ENCODE peak calls at places on chromosomes 13 and 19, in six cellular contexts. R is psoas muscle; H is NB4; G is CD8-positive, alpha-beta T cell; C is bronchial epithelial cell; Z is Panc1. Q is an unnamed sample.

GRCh38 chr13:98576963-98577822 is at the start of gene STK24:
- DNase-seq in R (peak; percentile 84), H (peak; percentile 75), G (no peak), C (no peak), Z (no peak), Q (no peak)

GRCh38 chr19:10817291-10818038 is 18.5 kb downstream of the TMED1 start:
- DNase-seq in R (peak; percentile 86), H (no peak), G (no peak), C (no peak), Z (no peak), Q (peak; percentile 94)

GRCh38 chr13:45833663-45834062 is 17.9 kb downstream of the SIAH3 start:
- DNase-seq in R (peak; percentile 85), H (peak; percentile 76), G (no peak), C (peak; percentile 48), Z (no peak), Q (no peak)

GRCh38 chr19:36685835-36686234 is 1.6 kb upstream of the ZNF567 start:
- DNase-seq in R (no peak), H (peak; percentile 41), G (no peak), C (no peak), Z (no peak), Q (no peak)

GRCh38 chr13:85412448-85412847 is 386.8 kb downstream of the SLITRK6 start:
- DNase-seq in R (no peak), H (no peak), G (no peak), C (no peak), Z (no peak), Q (no peak)

GRCh38 chr19:56350416-56351045 is 35.9 kb upstream of the ZSCAN5A start:
- DNase-seq in R (no peak), H (peak; percentile 61), G (no peak), C (peak; percentile 38), Z (peak; percentile 45), Q (no peak)

GRCh38 chr19:29495971-29496441 is 29.8 kb upstream of the VSTM2B start:
- DNase-seq in R (no peak), H (no peak), G (no peak), C (no peak), Z (no peak), Q (no peak)

GRCh38 chr19:47324502-47324901 is 7.5 kb upstream of the C5AR2 start:
- DNase-seq in R (no peak), H (peak; percentile 92), G (no peak), C (no peak), Z (no peak), Q (no peak)

GRCh38 chr13:49956131-49956530 is 20.0 kb upstream of the SPRYD7 start:
- DNase-seq in R (no peak), H (peak; percentile 17), G (no peak), C (no peak), Z (no peak), Q (no peak)

GRCh38 chr13:78587395-78587794 is 16.0 kb downstream of the POU4F1 start:
- DNase-seq in R (no peak), H (no peak), G (no peak), C (no peak), Z (no peak), Q (no peak)

GRCh38 chr13:42484396-42484795 is 89.6 kb upstream of the TNFSF11 start:
- DNase-seq in R (no peak), H (no peak), G (no peak), C (peak; percentile 83), Z (no peak), Q (no peak)

GRCh38 chr13:20825476-20825875 is 51.7 kb upstream of the EEF1AKMT1 start:
- DNase-seq in R (no peak), H (no peak), G (no peak), C (no peak), Z (no peak), Q (no peak)

GRCh38 chr13:75326173-75327131 is 155.5 kb downstream of the TBC1D4 start:
- DNase-seq in R (no peak), H (no peak), G (no peak), C (no peak), Z (no peak), Q (no peak)

GRCh38 chr13:21997726-21998125 is 326.9 kb downstream of the FGF9 start:
- DNase-seq in R (no peak), H (no peak), G (no peak), C (no peak), Z (no peak), Q (no peak)

GRCh38 chr13:30108913-30109237 is 198.5 kb downstream of the KATNAL1 start:
- DNase-seq in R (no peak), H (no peak), G (no peak), C (peak; percentile 99), Z (no peak), Q (no peak)

GRCh38 chr19:29777916-29778315 is 33.9 kb upstream of the CCNE1 start:
- DNase-seq in R (no peak), H (no peak), G (no peak), C (no peak), Z (no peak), Q (no peak)

GRCh38 chr13:110869805-110870706 is 44.8 kb downstream of the ANKRD10 start:
- DNase-seq in R (peak; percentile 95), H (peak; percentile 87), G (no peak), C (peak; percentile 100), Z (peak; percentile 95), Q (peak; percentile 99)

GRCh38 chr13:46288570-46289259 is 77.0 kb downstream of the LRRC63 start:
- DNase-seq in R (no peak), H (peak; percentile 85), G (no peak), C (peak; percentile 40), Z (peak; percentile 5), Q (no peak)

GRCh38 chr19:339262-339887 is 5.2 kb downstream of the MIER2 start:
- DNase-seq in R (no peak), H (no peak), G (no peak), C (no peak), Z (no peak), Q (no peak)

GRCh38 chr13:41563501-41564001 is 106.2 kb downstream of the RGCC start:
- DNase-seq in R (no peak), H (no peak), G (no peak), C (peak; percentile 29), Z (no peak), Q (no peak)

GRCh38 chr13:114145256-114145655 is 12.8 kb upstream of the RASA3 start:
- DNase-seq in R (peak; percentile 35), H (no peak), G (no peak), C (no peak), Z (no peak), Q (no peak)

GRCh38 chr13:75749407-75749806 is 113.3 kb downstream of the LMO7 start:
- DNase-seq in R (peak; percentile 62), H (peak; percentile 38), G (no peak), C (peak; percentile 40), Z (no peak), Q (no peak)

GRCh38 chr19:56866563-56866962 is 26.0 kb upstream of the PEG3 start:
- DNase-seq in R (no peak), H (no peak), G (no peak), C (no peak), Z (no peak), Q (no peak)

GRCh38 chr19:571127-571974 is 1.0 kb upstream of the BSG start:
- DNase-seq in R (no peak), H (peak; percentile 81), G (no peak), C (peak; percentile 35), Z (no peak), Q (no peak)

GRCh38 chr19:46378268-46378667 is 31.4 kb downstream of the PPP5C start:
- DNase-seq in R (no peak), H (no peak), G (no peak), C (peak; percentile 14), Z (no peak), Q (peak; percentile 95)

GRCh38 chr19:33794578-33795369 is 1.9 kb upstream of the KCTD15 start:
- DNase-seq in R (no peak), H (no peak), G (no peak), C (no peak), Z (no peak), Q (no peak)

GRCh38 chr13:88246239-88246638 is 575.1 kb downstream of the SLITRK5 start:
- DNase-seq in R (no peak), H (no peak), G (no peak), C (peak; percentile 37), Z (no peak), Q (no peak)

DNA sequence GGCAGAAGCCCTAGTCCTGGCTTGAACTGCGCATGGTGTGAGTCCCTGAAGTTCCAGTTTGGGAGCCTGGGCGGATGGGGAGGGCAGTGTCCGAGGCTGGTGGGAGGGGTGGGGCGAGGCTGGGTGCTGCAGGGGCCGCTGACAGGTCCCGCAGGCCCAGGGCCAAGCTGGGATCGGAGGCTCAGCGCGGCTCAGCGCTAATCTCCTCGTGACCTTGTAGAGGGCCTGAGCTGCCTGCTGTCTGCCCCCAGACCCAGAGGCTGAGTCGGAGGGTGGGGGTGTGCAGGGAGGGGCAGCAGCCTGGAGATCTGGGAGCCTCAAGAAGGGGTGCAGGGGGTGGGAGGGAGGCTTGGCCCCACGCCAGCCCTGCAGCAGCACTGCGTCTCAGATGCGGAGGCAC is 3.0 kb downstream of the ATP1A3 start:
- DNase-seq in R (no peak), H (no peak), G (no peak), C (no peak), Z (no peak), Q (no peak)
- TF ChIP-seq CTCF in R (no peak), H (no peak), G (no peak), C (no peak), Z (no peak), Q (no peak)

GRCh38 chr19:2845107-2845506 is 3.8 kb downstream of the ZNF555 start:
- DNase-seq in R (no peak), H (no peak), G (no peak), C (no peak), Z (no peak), Q (no peak)
- H3K4me3 ChIP-seq in R (no peak overlapping the region), H (no peak overlapping the region), G (no peak overlapping the region), C (no peak overlapping the region), Z (no peak overlapping the region), Q (no peak overlapping the region)

DNA sequence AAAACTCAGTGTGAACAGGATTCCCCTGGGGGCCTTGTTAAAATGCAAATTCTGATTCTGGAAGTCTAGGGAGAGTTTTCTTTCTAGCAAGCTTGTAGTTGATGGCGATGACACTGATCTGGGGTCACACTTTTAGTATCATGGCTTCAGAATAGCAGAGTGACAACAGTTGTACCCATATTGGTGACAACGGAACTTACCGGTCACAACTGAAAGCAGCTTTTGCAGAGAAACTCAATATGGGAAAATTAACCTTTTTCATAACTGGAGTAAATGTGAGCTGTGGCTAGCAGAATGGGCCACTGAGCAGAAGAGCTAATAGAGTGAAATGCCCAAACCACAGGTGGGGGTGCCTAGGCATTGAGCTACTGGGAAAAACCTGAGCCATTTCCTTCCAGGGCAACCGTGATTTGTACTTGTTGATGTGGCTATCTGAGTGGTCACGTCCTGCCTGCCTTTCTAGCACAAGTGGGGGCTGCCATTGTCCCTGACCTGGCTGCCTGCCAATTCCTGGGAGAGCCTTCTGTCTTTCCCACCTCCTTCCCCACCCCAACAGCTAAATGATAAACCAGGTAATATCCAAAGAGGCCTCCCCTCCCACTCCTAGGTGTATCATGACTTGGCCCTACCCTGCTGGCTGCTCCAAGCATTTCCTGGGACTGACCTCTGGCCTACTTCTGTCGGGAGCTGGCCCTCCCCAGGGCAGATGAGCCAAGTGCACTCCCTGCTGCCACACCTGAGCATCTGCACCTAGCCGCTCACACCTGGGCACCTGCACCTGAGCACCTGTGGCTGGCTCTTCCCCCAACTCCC is 1.7 kb upstream of the SLC10A2 start:
- DNase-seq in R (no peak), H (no peak), G (no peak), C (peak; percentile 5), Z (no peak), Q (no peak)
- TF ChIP-seq CTCF in R (no peak), H (no peak), G (no peak), C (peak; percentile 10), Z (no peak), Q (no peak)

DNA sequence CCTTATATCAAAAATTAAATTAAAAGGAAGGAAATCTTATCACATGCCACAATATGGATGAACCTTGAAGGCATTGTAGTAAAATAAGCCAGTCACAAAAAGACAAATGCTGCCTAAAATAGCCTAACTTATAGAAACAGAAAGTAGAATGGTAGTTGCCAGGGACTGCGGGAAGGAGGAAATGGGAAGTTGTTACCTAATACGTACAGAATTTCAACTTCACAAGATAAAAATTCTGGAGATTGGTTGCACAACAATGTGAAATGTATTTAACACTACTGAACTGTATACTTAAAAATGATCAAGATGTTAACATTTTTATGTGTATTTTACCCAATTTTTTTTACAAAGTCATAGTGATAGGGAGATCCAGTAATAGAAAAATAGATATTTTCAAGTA is 10.2 kb upstream of the N4BP2L2 start:
- DNase-seq in R (no peak), H (peak; percentile 77), G (no peak), C (peak; percentile 25), Z (no peak), Q (no peak)
- H3K4me3 ChIP-seq in R (no peak overlapping the region), H (no peak overlapping the region), G (no peak overlapping the region), C (no peak overlapping the region), Z (no peak overlapping the region), Q (no peak overlapping the region)